ENCODE peak calls at places on chromosomes 5 and 9, in four cellular contexts. Q, G, X and N are unnamed samples.

GRCh38 chr5:74382115-74382514 is 258.4 kb downstream of the ENC1 start:
- DNase-seq in Q (no peak), G (no peak), X (no peak), N (no peak)

GRCh38 chr9:114001794-114002261 is 76.3 kb downstream of the AMBP start:
- DNase-seq in Q (no peak), G (peak), X (peak), N (no peak)

GRCh38 chr9:89458768-89459496 is 39.0 kb downstream of the SEMA4D start:
- DNase-seq in Q (no peak), G (peak), X (no peak), N (no peak)

GRCh38 chr5:12354686-12355085 is 450.4 kb upstream of the CTNND2 start:
- DNase-seq in Q (no peak), G (no peak), X (no peak), N (no peak)

GRCh38 chr5:91144491-91145232 is 238.5 kb downstream of the ARRDC3 start:
- DNase-seq in Q (no peak), G (no peak), X (no peak), N (no peak)

GRCh38 chr5:927172-928015 is 34.7 kb downstream of the TRIP13 start:
- DNase-seq in Q (no peak), G (peak), X (no peak), N (no peak)

GRCh38 chr9:133708770-133709611 is 29.2 kb downstream of the SARDH start:
- DNase-seq in Q (no peak), G (peak), X (no peak), N (no peak)

GRCh38 chr9:105063665-105064247 is 135.8 kb upstream of the ABCA1 start:
- DNase-seq in Q (no peak), G (no peak), X (no peak), N (no peak)

GRCh38 chr5:81337803-81338202 is 36.4 kb downstream of the ZCCHC9 start:
- DNase-seq in Q (no peak), G (no peak), X (no peak), N (no peak)

GRCh38 chr5:169956756-169957155 is 23.5 kb downstream of the INSYN2B start:
- DNase-seq in Q (no peak), G (no peak), X (no peak), N (no peak)

GRCh38 chr5:78327761-78328510 is 32.5 kb upstream of the SCAMP1 start:
- DNase-seq in Q (no peak), G (no peak), X (no peak), N (no peak)

GRCh38 chr9:33852216-33852826 is 35.4 kb downstream of the UBE2R2 start:
- DNase-seq in Q (peak), G (peak), X (peak), N (peak)

GRCh38 chr5:34627794-34628193 is 28.3 kb upstream of the RAI14 start:
- DNase-seq in Q (no peak), G (no peak), X (no peak), N (no peak)

GRCh38 chr9:132078369-132079356 is 1.0 kb downstream of the MED27 start:
- DNase-seq in Q (peak), G (no peak), X (no peak), N (no peak)

GRCh38 chr5:40653221-40654022 is 26.3 kb upstream of the PTGER4 start:
- DNase-seq in Q (no peak), G (no peak), X (no peak), N (no peak)

GRCh38 chr9:136189394-136190236 is 15.3 kb downstream of the LHX3 start:
- DNase-seq in Q (no peak), G (peak), X (no peak), N (no peak)

GRCh38 chr9:93684806-93685553 is 108.6 kb downstream of the PHF2 start:
- DNase-seq in Q (no peak), G (peak), X (no peak), N (no peak)

GRCh38 chr5:54743997-54744788 is 226.6 kb downstream of the SNX18 start:
- DNase-seq in Q (no peak), G (no peak), X (no peak), N (no peak)

GRCh38 chr9:91159664-91160121 is 202.0 kb downstream of the AUH start:
- DNase-seq in Q (no peak), G (peak), X (no peak), N (no peak)

GRCh38 chr5:132011561-132012384 is at the start of gene ACSL6:
- DNase-seq in Q (no peak), G (peak), X (peak), N (no peak)

GRCh38 chr9:100216178-100216787 is 117.2 kb downstream of the INVS start:
- DNase-seq in Q (peak), G (peak), X (peak), N (peak)

GRCh38 chr5:138755084-138755748 is 2.0 kb downstream of the CTNNA1 start:
- DNase-seq in Q (no peak), G (no peak), X (no peak), N (no peak)

GRCh38 chr5:57824047-57824446 is 341.4 kb upstream of the ACTBL2 start:
- DNase-seq in Q (no peak), G (no peak), X (no peak), N (no peak)

GRCh38 chr9:111821006-111821528 is 26.3 kb upstream of the SHOC1 start:
- DNase-seq in Q (no peak), G (no peak), X (no peak), N (no peak)

GRCh38 chr5:134837530-134838181 is 8.1 kb upstream of the C5orf24 start:
- DNase-seq in Q (no peak), G (no peak), X (no peak), N (no peak)